ENCODE peak calls at places on chromosomes 13 and 19, in nine cellular contexts. V is AG04450; Z is dorsolateral prefrontal cortex; S is spleen; T is CD4-positive, alpha-beta T cell; D is heart right ventricle; J is psoas muscle; H is IMR-90; M is tibial artery. X is an unnamed sample.
A peak's percentile ranks its signal among the peaks of the same experiment; 100 is the strongest.

GRCh38 chr19:6417713-6418561 is 6.7 kb downstream of the KHSRP start:
- DNase-seq in V (no peak), Z (peak; percentile 78), S (no peak), T (no peak), D (no peak), J (peak; percentile 70), H (peak; percentile 5), M (no peak), X (peak; percentile 77)

GRCh38 chr13:20370815-20371421 is 138.8 kb upstream of the GJB6 start:
- DNase-seq in V (no peak), Z (no peak), S (no peak), T (no peak), D (no peak), J (no peak), H (no peak), M (no peak), X (no peak)

GRCh38 chr13:52600666-52601065 is 41.6 kb upstream of the HNRNPA1L2 start:
- DNase-seq in V (no peak), Z (no peak), S (no peak), T (no peak), D (no peak), J (no peak), H (no peak), M (no peak), X (no peak)

GRCh38 chr19:14019100-14019499 is 8.8 kb upstream of the RLN3 start:
- DNase-seq in V (no peak), Z (no peak), S (no peak), T (no peak), D (no peak), J (no peak), H (no peak), M (no peak), X (no peak)

GRCh38 chr19:51166846-51167490 is 24.9 kb downstream of the SIGLEC7 start:
- DNase-seq in V (no peak), Z (no peak), S (peak; percentile 85), T (no peak), D (no peak), J (no peak), H (no peak), M (peak; percentile 33), X (no peak)

GRCh38 chr13:80047406-80047805 is 293.5 kb downstream of the SPRY2 start:
- DNase-seq in V (peak; percentile 30), Z (no peak), S (no peak), T (no peak), D (no peak), J (no peak), H (peak; percentile 69), M (no peak), X (no peak)

GRCh38 chr13:94312511-94313191 is 166.8 kb downstream of the DCT start:
- DNase-seq in V (no peak), Z (no peak), S (no peak), T (no peak), D (no peak), J (no peak), H (no peak), M (no peak), X (no peak)

GRCh38 chr19:23071087-23071511 is 45.7 kb upstream of the ZNF730 start:
- DNase-seq in V (no peak), Z (no peak), S (no peak), T (no peak), D (peak; percentile 22), J (no peak), H (peak; percentile 3), M (no peak), X (peak; percentile 39)

GRCh38 chr13:21825186-21825585 is 154.3 kb downstream of the FGF9 start:
- DNase-seq in V (no peak), Z (no peak), S (no peak), T (no peak), D (no peak), J (no peak), H (peak; percentile 43), M (no peak), X (no peak)
- H3K27ac ChIP-seq in V (no peak overlapping the region), Z (no peak overlapping the region), S (no peak overlapping the region), T (no peak overlapping the region), D (no peak overlapping the region), J (no peak overlapping the region), H (no peak overlapping the region), M (no peak overlapping the region), X (no peak overlapping the region)

GRCh38 chr19:58352760-58353671 is at the start of gene A1BG:
- DNase-seq in V (no peak), Z (no peak), S (no peak), T (no peak), D (no peak), J (no peak), H (no peak), M (no peak), X (peak; percentile 49)

GRCh38 chr19:58353717-58354477 is 605 bp upstream of the A1BG start:
- DNase-seq in V (no peak), Z (no peak), S (no peak), T (no peak), D (no peak), J (no peak), H (no peak), M (no peak), X (peak; percentile 47)

GRCh38 chr19:58355215-58355796 is 2.0 kb upstream of the A1BG start:
- DNase-seq in V (no peak), Z (no peak), S (no peak), T (no peak), D (no peak), J (no peak), H (no peak), M (no peak), X (no peak)

GRCh38 chr19:58355891-58356235 is 2.6 kb upstream of the A1BG start:
- DNase-seq in V (no peak), Z (no peak), S (no peak), T (no peak), D (no peak), J (no peak), H (no peak), M (no peak), X (no peak)

DNA sequence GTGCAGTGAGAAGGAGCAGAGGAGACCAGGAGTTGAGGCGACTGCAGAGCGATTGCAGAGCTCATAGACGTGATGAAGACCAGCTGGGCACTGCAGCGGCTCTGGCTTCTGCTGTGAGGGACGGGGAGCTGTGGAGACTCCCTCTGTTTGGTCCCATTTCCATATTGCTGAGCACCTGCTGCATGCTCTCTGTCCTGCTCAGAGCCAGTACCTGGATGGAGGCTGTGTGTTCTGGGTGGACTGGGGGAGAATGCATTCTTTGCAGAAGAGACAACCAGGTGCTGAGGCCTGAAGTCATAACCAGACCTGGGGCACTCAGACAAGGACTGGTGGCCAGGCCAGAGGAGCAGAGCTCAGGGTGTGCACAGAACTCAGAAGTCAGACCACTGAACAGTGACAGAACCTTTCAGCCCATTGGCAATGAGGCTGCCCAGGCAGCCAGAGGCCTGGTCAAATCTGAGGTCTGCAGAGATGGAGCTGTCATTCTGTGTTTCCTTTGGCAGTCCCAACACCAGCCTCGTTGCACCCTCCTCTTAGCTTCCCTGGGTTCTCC is 1.3 kb upstream of the A1BG start:
- DNase-seq in V (no peak), Z (no peak), S (no peak), T (no peak), D (no peak), J (no peak), H (no peak), M (no peak), X (no peak)
- H3K27me3 ChIP-seq in V (peaks cover 25% of the 10 kb centered on the region), Z (no peaks in the 10 kb centered on the region), S (peaks cover 12% of the 10 kb centered on the region), T (no peaks in the 10 kb centered on the region), D (peaks cover 45% of the 10 kb centered on the region), J (no peaks in the 10 kb centered on the region), H (peaks cover 10% of the 10 kb centered on the region), M (peaks cover 46% of the 10 kb centered on the region), X (no peaks in the 10 kb centered on the region)

GRCh38 chr13:40472427-40473220 is 193.8 kb downstream of the FOXO1 start:
- DNase-seq in V (no peak), Z (no peak), S (no peak), T (no peak), D (no peak), J (no peak), H (no peak), M (no peak), X (no peak)

GRCh38 chr13:40468227-40468838 is 198.1 kb downstream of the FOXO1 start:
- DNase-seq in V (no peak), Z (no peak), S (no peak), T (no peak), D (no peak), J (no peak), H (no peak), M (no peak), X (no peak)

GRCh38 chr13:40470665-40471064 is 195.8 kb downstream of the FOXO1 start:
- DNase-seq in V (no peak), Z (no peak), S (no peak), T (no peak), D (peak; percentile 45), J (peak; percentile 71), H (no peak), M (peak; percentile 72), X (peak; percentile 54)

GRCh38 chr13:40471911-40472310 is 194.5 kb downstream of the FOXO1 start:
- DNase-seq in V (no peak), Z (no peak), S (no peak), T (no peak), D (no peak), J (no peak), H (no peak), M (no peak), X (no peak)

DNA sequence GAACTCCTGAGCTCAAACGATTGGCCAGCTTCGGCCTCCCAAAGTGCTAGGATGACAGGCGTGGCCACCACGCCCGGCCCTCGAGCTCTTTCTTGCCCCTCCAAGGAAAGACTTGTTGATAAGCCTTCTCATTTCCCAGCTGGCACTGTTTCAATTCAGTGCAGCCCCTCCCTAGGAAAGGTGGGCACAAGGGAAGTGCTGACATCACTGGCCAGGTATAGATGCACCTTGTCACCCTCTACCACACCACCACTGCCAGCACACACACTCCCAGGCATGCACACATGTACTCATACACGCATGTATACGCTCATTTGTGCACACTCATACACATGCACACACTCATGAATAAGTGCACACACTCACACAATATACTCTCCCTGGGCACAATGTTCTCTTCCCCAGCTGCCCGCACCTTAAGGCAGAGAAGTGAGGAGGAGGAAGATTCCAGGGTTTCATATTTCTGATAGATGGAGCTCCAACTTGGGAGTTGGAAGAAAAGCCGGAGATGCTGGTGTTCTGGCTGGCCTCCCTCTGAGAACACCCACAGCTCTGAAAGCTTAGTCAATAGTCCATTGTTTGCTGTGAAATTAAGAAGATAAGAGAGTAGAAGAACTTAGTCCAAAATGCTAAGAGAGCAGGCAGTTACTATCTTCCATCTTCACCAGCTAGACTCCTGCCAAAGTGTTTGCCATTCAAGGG is 196.7 kb downstream of the FOXO1 start:
- DNase-seq in V (no peak), Z (no peak), S (no peak), T (no peak), D (no peak), J (no peak), H (no peak), M (no peak), X (no peak)
- H3K27ac ChIP-seq in V (no peak overlapping the region), Z (no peak overlapping the region), S (no peak overlapping the region), T (no peak overlapping the region), D (peak overlapping the region; percentile 21), J (peak overlapping the region; percentile 84), H (no peak overlapping the region), M (peak overlapping the region; percentile 87), X (peak overlapping the region; percentile 94)

DNA sequence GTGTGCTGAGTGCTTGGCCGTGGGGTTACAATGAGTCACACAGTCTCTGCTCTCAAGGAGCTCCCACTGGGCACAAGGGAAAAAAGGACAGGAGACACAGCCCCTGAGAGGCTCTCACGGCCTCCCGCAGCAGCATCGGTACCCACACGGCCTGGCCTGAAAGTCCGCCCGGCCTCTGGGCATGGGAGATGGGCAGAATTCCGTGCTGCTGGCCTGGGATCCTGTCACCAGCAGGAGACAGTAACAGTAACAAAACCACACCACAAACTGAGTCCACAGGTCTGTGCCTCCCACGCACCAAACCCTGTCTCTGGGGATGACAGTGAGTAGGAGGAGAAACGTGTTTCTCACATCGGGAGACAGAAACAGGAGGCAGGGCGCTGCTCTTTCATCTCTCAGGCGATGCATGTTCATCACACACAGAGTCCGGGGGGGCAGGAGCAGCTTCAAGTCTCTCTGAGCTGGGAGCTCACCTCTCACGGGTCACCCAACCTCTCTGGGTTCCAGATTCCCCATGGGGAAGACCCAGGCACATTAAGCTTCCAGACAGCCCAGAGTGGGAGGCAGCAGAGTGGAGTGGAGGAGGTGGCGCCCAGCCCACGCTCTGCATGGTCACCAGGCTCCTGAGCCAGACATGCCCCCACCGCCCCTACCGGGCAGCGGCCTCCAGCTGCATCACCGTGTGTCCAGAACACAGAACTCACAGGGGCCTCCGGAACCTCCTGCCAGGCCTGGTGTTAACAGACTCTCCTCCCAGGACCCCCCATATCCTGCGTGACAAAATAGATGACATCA is 124.7 kb upstream of the VSTM2B start:
- DNase-seq in V (no peak), Z (no peak), S (no peak), T (no peak), D (no peak), J (no peak), H (no peak), M (no peak), X (peak; percentile 35)
- H3K27me3 ChIP-seq in V (no peaks in the 10 kb centered on the region), Z (no peaks in the 10 kb centered on the region), S (no peaks in the 10 kb centered on the region), T (no peaks in the 10 kb centered on the region), D (peaks cover 14% of the 10 kb centered on the region), J (no peaks in the 10 kb centered on the region), H (no peaks in the 10 kb centered on the region), M (no peaks in the 10 kb centered on the region), X (no peaks in the 10 kb centered on the region)

X was measured in right cardiac atrium.